ENCODE peak calls at places on chromosomes 6 and 20, in four cellular contexts. M is cardiac muscle cell, J is Calu3, C is GM23338. T is an unnamed sample.

GRCh38 chr6:53544050-53544499 is 826 bp downstream of the GCLC start:
- DNase-seq in C (peak; percentile 52), M (no peak), J (no peak), T (peak; percentile 35)

GRCh38 chr6:89977808-89978748 is 83.8 kb downstream of the GJA10 start:
- DNase-seq in C (no peak), J (no peak), M (peak; percentile 53), T (no peak)

GRCh38 chr6:36607782-36608386 is 13.7 kb downstream of the SRSF3 start:
- DNase-seq in M (no peak), J (no peak), C (no peak), T (no peak)

GRCh38 chr6:111605100-111605748 is 454 bp downstream of the TRAF3IP2 start:
- DNase-seq in C (peak; percentile 83), M (peak; percentile 69), J (peak; percentile 40), T (peak; percentile 34)

GRCh38 chr20:35290186-35290886 is 1.9 kb downstream of the FAM83C start:
- DNase-seq in C (no peak), M (no peak), J (no peak), T (no peak)

GRCh38 chr20:10929023-10929422 is 255.2 kb upstream of the JAG1 start:
- DNase-seq in M (no peak), J (no peak), C (no peak), T (no peak)

GRCh38 chr6:81589465-81590313 is 162.8 kb downstream of the TENT5A start:
- DNase-seq in M (no peak), J (no peak), C (peak; percentile 5), T (no peak)

GRCh38 chr6:25173951-25174474 is 105.2 kb upstream of the CARMIL1 start:
- DNase-seq in J (peak; percentile 83), M (no peak), C (no peak), T (no peak)

GRCh38 chr20:47749367-47749766 is 35.9 kb downstream of the SULF2 start:
- DNase-seq in M (no peak), C (no peak), J (no peak), T (no peak)

GRCh38 chr20:17614176-17614811 is 44.4 kb downstream of the DSTN start:
- DNase-seq in J (no peak), C (peak; percentile 29), M (peak; percentile 27), T (no peak)

GRCh38 chr6:170209354-170210025 is 81.4 kb downstream of the DLL1 start:
- DNase-seq in J (no peak), M (no peak), C (no peak), T (no peak)

GRCh38 chr6:134564705-134565104 is 246.8 kb upstream of the SGK1 start:
- DNase-seq in C (no peak), M (no peak), J (no peak), T (no peak)

GRCh38 chr20:19497064-19497463 is 261.0 kb upstream of the RIN2 start:
- DNase-seq in M (no peak), J (no peak), C (no peak), T (no peak)

GRCh38 chr20:5090191-5090590 is 29.6 kb downstream of the PCNA start:
- DNase-seq in M (no peak), J (no peak), C (peak; percentile 24), T (no peak)

GRCh38 chr6:6758915-6759654 is 170.6 kb downstream of the LY86 start:
- DNase-seq in C (peak; percentile 96), M (peak; percentile 75), J (peak; percentile 44), T (no peak)

GRCh38 chr6:125310994-125311649 is 9.4 kb upstream of the HDDC2 start:
- DNase-seq in J (peak; percentile 3), M (peak; percentile 76), C (peak; percentile 86), T (no peak)

GRCh38 chr6:129280719-129281118 is 397.8 kb downstream of the LAMA2 start:
- DNase-seq in M (no peak), C (no peak), J (no peak), T (no peak)

GRCh38 chr20:11891081-11891826 is 26.4 kb upstream of the BTBD3 start:
- DNase-seq in J (peak; percentile 52), M (peak; percentile 84), C (peak; percentile 60), T (no peak)

GRCh38 chr6:159104931-159105330 is 60.1 kb upstream of the TAGAP start:
- DNase-seq in M (no peak), J (no peak), C (no peak), T (no peak)

GRCh38 chr20:13995086-13995665 is at the start of gene MACROD2:
- DNase-seq in C (peak; percentile 98), M (peak; percentile 99), J (peak; percentile 97), T (peak; percentile 71)

GRCh38 chr6:157614026-157614484 is 209.0 kb upstream of the SNX9 start:
- DNase-seq in M (no peak), C (no peak), J (peak; percentile 17), T (no peak)

GRCh38 chr6:5084192-5084786 is 852 bp upstream of the PPP1R3G start:
- DNase-seq in J (no peak), M (peak; percentile 35), C (peak; percentile 61), T (no peak)

GRCh38 chr6:152771061-152771687 is 20.6 kb downstream of the VIP start:
- DNase-seq in M (no peak), C (peak; percentile 13), J (no peak), T (no peak)

GRCh38 chr6:113351183-113351834 is 505.8 kb upstream of the MARCKS start:
- DNase-seq in M (no peak), C (no peak), J (no peak), T (no peak)

GRCh38 chr20:19104186-19104585 is 108.3 kb upstream of the SLC24A3 start:
- DNase-seq in C (no peak), J (no peak), M (no peak), T (no peak)

GRCh38 chr20:56391596-56392281 is at the start of gene AURKA:
- DNase-seq in J (no peak), M (peak; percentile 10), C (peak; percentile 11), T (no peak)

GRCh38 chr20:10802201-10802600 is 128.4 kb upstream of the JAG1 start:
- DNase-seq in C (no peak), J (no peak), M (no peak), T (no peak)

DNA sequence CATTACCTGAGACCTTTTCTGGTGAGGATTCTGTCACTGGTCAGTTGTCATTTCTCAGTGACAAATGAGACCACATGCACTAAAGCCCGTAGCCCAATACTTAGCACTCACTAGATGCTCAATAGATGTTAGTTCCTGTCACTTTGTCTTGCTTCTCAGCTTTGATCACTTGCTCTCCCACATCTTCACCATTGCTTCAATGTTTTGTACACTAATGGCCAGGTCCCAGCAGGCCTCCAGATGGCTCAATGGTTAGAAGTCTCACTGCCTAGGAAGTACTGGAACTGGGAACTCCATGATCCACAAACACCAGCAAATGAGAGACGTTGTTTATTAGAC is 502.8 kb upstream of the JARID2 start:
- DNase-seq in J (no peak), M (no peak), C (no peak), T (no peak)
- TF ChIP-seq CTCF in J (no peak), M (no peak), C (no peak), T (no peak)

GRCh38 chr6:12717356-12717755 is 789 bp downstream of the PHACTR1 start:
- DNase-seq in J (no peak), C (no peak), M (no peak), T (no peak)
- TF ChIP-seq CTCF in J (no peak), C (no peak), M (no peak), T (no peak)

GRCh38 chr6:88179692-88180091 is 13.5 kb upstream of the CNR1 start:
- DNase-seq in M (no peak), C (peak; percentile 41), J (no peak), T (no peak)
- TF ChIP-seq CTCF in M (no peak), C (peak; percentile 28), J (no peak), T (no peak)

DNA sequence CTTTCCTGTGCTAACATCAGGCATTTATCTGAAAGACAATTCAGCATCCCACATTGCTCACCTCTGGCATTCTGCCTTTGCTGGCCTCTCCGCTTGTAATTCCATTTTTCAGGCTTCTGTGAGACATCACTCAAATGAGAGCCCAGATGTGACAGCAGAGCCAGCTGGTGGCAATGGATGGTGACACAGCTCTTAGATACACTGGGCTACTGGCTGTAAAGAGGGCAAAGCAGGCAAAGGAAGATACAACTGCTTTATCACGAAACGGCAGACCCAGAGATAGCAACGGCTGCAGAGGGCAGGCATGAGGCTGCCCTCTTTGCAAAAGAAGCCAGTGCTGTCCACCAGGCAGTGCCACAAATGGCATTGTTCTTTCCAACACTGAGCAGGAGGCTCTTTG is 329.8 kb downstream of the KIF16B start:
- DNase-seq in C (no peak), M (no peak), J (no peak), T (no peak)
- TF ChIP-seq CTCF in C (no peak), M (no peak), J (no peak), T (no peak)